ENCODE peak calls at places on chromosomes 7 and 10, in seven cellular contexts. One of them, this sample, is unnamed.
A peak's percentile ranks its signal among the peaks of the same experiment; 100 is the strongest.

GRCh38 chr10:46064269-46064817 is 18.3 kb upstream of the MSMB start:
- DNase-seq in islet precursor cell: no peak
- DNase-seq in Ammon's horn: no peak
- DNase-seq in HFF-Myc: no peak
- DNase-seq in stimulated activated CD8-positive, alpha-beta memory T cell treated with anti-CD3 and anti-CD28 coated beads, Interleukin-7, amount 100 ng/mL, for 4 hours: no peak
- DNase-seq in GM10248: no peak
- DNase-seq in stimulated activated CD4-positive, alpha-beta T cell treated with anti-CD3 and anti-CD28 coated beads, Interleukin-2, amount 100 ng/mL, for 48 hours: no peak
- DNase-seq in this sample: peak; percentile 26

GRCh38 chr10:103703941-103704919 is 151.1 kb downstream of the SH3PXD2A start:
- DNase-seq in islet precursor cell: no peak
- DNase-seq in Ammon's horn: no peak
- DNase-seq in GM10248: no peak
- DNase-seq in HFF-Myc: no peak
- DNase-seq in stimulated activated CD4-positive, alpha-beta T cell treated with anti-CD3 and anti-CD28 coated beads, Interleukin-2, amount 100 ng/mL, for 48 hours: no peak
- DNase-seq in stimulated activated CD8-positive, alpha-beta memory T cell treated with anti-CD3 and anti-CD28 coated beads, Interleukin-7, amount 100 ng/mL, for 4 hours: no peak
- DNase-seq in this sample: no peak

GRCh38 chr10:64880546-64880945 is 1359.3 kb downstream of the REEP3 start:
- DNase-seq in stimulated activated CD8-positive, alpha-beta memory T cell treated with anti-CD3 and anti-CD28 coated beads, Interleukin-7, amount 100 ng/mL, for 4 hours: no peak
- DNase-seq in HFF-Myc: no peak
- DNase-seq in islet precursor cell: no peak
- DNase-seq in Ammon's horn: no peak
- DNase-seq in GM10248: no peak
- DNase-seq in stimulated activated CD4-positive, alpha-beta T cell treated with anti-CD3 and anti-CD28 coated beads, Interleukin-2, amount 100 ng/mL, for 48 hours: no peak
- DNase-seq in this sample: no peak

GRCh38 chr7:155299539-155300202 is 2.0 kb downstream of the INSIG1 start:
- DNase-seq in GM10248: peak; percentile 45
- DNase-seq in stimulated activated CD4-positive, alpha-beta T cell treated with anti-CD3 and anti-CD28 coated beads, Interleukin-2, amount 100 ng/mL, for 48 hours: no peak
- DNase-seq in islet precursor cell: no peak
- DNase-seq in stimulated activated CD8-positive, alpha-beta memory T cell treated with anti-CD3 and anti-CD28 coated beads, Interleukin-7, amount 100 ng/mL, for 4 hours: no peak
- DNase-seq in HFF-Myc: no peak
- DNase-seq in Ammon's horn: peak; percentile 34
- DNase-seq in this sample: no peak

GRCh38 chr10:132223156-132223590 is 36.4 kb downstream of the DPYSL4 start:
- DNase-seq in GM10248: peak; percentile 90
- DNase-seq in Ammon's horn: peak; percentile 91
- DNase-seq in islet precursor cell: peak; percentile 93
- DNase-seq in stimulated activated CD8-positive, alpha-beta memory T cell treated with anti-CD3 and anti-CD28 coated beads, Interleukin-7, amount 100 ng/mL, for 4 hours: peak; percentile 24
- DNase-seq in stimulated activated CD4-positive, alpha-beta T cell treated with anti-CD3 and anti-CD28 coated beads, Interleukin-2, amount 100 ng/mL, for 48 hours: peak; percentile 62
- DNase-seq in HFF-Myc: peak; percentile 67
- DNase-seq in this sample: peak; percentile 96

GRCh38 chr7:73606801-73607691 is 17.3 kb downstream of the MLXIPL start:
- DNase-seq in islet precursor cell: peak; percentile 76
- DNase-seq in HFF-Myc: no peak
- DNase-seq in stimulated activated CD8-positive, alpha-beta memory T cell treated with anti-CD3 and anti-CD28 coated beads, Interleukin-7, amount 100 ng/mL, for 4 hours: peak; percentile 32
- DNase-seq in stimulated activated CD4-positive, alpha-beta T cell treated with anti-CD3 and anti-CD28 coated beads, Interleukin-2, amount 100 ng/mL, for 48 hours: peak; percentile 64
- DNase-seq in GM10248: peak; percentile 90
- DNase-seq in Ammon's horn: peak; percentile 54
- DNase-seq in this sample: peak; percentile 94

GRCh38 chr7:134903073-134903790 is 83.1 kb upstream of the AGBL3 start:
- DNase-seq in Ammon's horn: no peak
- DNase-seq in stimulated activated CD4-positive, alpha-beta T cell treated with anti-CD3 and anti-CD28 coated beads, Interleukin-2, amount 100 ng/mL, for 48 hours: no peak
- DNase-seq in islet precursor cell: no peak
- DNase-seq in GM10248: no peak
- DNase-seq in HFF-Myc: no peak
- DNase-seq in stimulated activated CD8-positive, alpha-beta memory T cell treated with anti-CD3 and anti-CD28 coated beads, Interleukin-7, amount 100 ng/mL, for 4 hours: no peak
- DNase-seq in this sample: no peak

GRCh38 chr10:97319671-97320479 is 804 bp downstream of the FRAT1 start:
- DNase-seq in stimulated activated CD4-positive, alpha-beta T cell treated with anti-CD3 and anti-CD28 coated beads, Interleukin-2, amount 100 ng/mL, for 48 hours: peak; percentile 51
- DNase-seq in stimulated activated CD8-positive, alpha-beta memory T cell treated with anti-CD3 and anti-CD28 coated beads, Interleukin-7, amount 100 ng/mL, for 4 hours: peak; percentile 29
- DNase-seq in islet precursor cell: peak; percentile 82
- DNase-seq in GM10248: peak; percentile 50
- DNase-seq in Ammon's horn: peak; percentile 65
- DNase-seq in HFF-Myc: no peak
- DNase-seq in this sample: peak; percentile 90

GRCh38 chr7:37705976-37706375 is 22.4 kb downstream of the GPR141 start:
- DNase-seq in HFF-Myc: no peak
- DNase-seq in islet precursor cell: no peak
- DNase-seq in stimulated activated CD8-positive, alpha-beta memory T cell treated with anti-CD3 and anti-CD28 coated beads, Interleukin-7, amount 100 ng/mL, for 4 hours: no peak
- DNase-seq in Ammon's horn: no peak
- DNase-seq in stimulated activated CD4-positive, alpha-beta T cell treated with anti-CD3 and anti-CD28 coated beads, Interleukin-2, amount 100 ng/mL, for 48 hours: no peak
- DNase-seq in GM10248: no peak
- DNase-seq in this sample: no peak

GRCh38 chr10:33900591-33900990 is 566.1 kb upstream of the NRP1 start:
- DNase-seq in HFF-Myc: no peak
- DNase-seq in stimulated activated CD8-positive, alpha-beta memory T cell treated with anti-CD3 and anti-CD28 coated beads, Interleukin-7, amount 100 ng/mL, for 4 hours: no peak
- DNase-seq in GM10248: no peak
- DNase-seq in Ammon's horn: peak; percentile 6
- DNase-seq in islet precursor cell: no peak
- DNase-seq in stimulated activated CD4-positive, alpha-beta T cell treated with anti-CD3 and anti-CD28 coated beads, Interleukin-2, amount 100 ng/mL, for 48 hours: no peak
- DNase-seq in this sample: no peak

GRCh38 chr7:44279731-44280505 is 45.5 kb downstream of the CAMK2B start:
- DNase-seq in stimulated activated CD8-positive, alpha-beta memory T cell treated with anti-CD3 and anti-CD28 coated beads, Interleukin-7, amount 100 ng/mL, for 4 hours: no peak
- DNase-seq in Ammon's horn: no peak
- DNase-seq in HFF-Myc: no peak
- DNase-seq in GM10248: no peak
- DNase-seq in stimulated activated CD4-positive, alpha-beta T cell treated with anti-CD3 and anti-CD28 coated beads, Interleukin-2, amount 100 ng/mL, for 48 hours: no peak
- DNase-seq in islet precursor cell: peak; percentile 42
- DNase-seq in this sample: peak; percentile 40

GRCh38 chr7:157689269-157690057 is 352.7 kb downstream of the DNAJB6 start:
- DNase-seq in Ammon's horn: no peak
- DNase-seq in islet precursor cell: peak; percentile 48
- DNase-seq in HFF-Myc: no peak
- DNase-seq in GM10248: no peak
- DNase-seq in stimulated activated CD8-positive, alpha-beta memory T cell treated with anti-CD3 and anti-CD28 coated beads, Interleukin-7, amount 100 ng/mL, for 4 hours: no peak
- DNase-seq in stimulated activated CD4-positive, alpha-beta T cell treated with anti-CD3 and anti-CD28 coated beads, Interleukin-2, amount 100 ng/mL, for 48 hours: no peak
- DNase-seq in this sample: no peak

GRCh38 chr7:39539816-39540215 is 26.4 kb upstream of the YAE1 start:
- DNase-seq in stimulated activated CD4-positive, alpha-beta T cell treated with anti-CD3 and anti-CD28 coated beads, Interleukin-2, amount 100 ng/mL, for 48 hours: no peak
- DNase-seq in Ammon's horn: no peak
- DNase-seq in islet precursor cell: no peak
- DNase-seq in GM10248: no peak
- DNase-seq in stimulated activated CD8-positive, alpha-beta memory T cell treated with anti-CD3 and anti-CD28 coated beads, Interleukin-7, amount 100 ng/mL, for 4 hours: no peak
- DNase-seq in HFF-Myc: no peak
- DNase-seq in this sample: peak; percentile 58

GRCh38 chr7:102859084-102859798 is 53.6 kb upstream of the LRRC17 start:
- DNase-seq in islet precursor cell: no peak
- DNase-seq in stimulated activated CD8-positive, alpha-beta memory T cell treated with anti-CD3 and anti-CD28 coated beads, Interleukin-7, amount 100 ng/mL, for 4 hours: no peak
- DNase-seq in GM10248: no peak
- DNase-seq in Ammon's horn: no peak
- DNase-seq in HFF-Myc: no peak
- DNase-seq in stimulated activated CD4-positive, alpha-beta T cell treated with anti-CD3 and anti-CD28 coated beads, Interleukin-2, amount 100 ng/mL, for 48 hours: no peak
- DNase-seq in this sample: no peak

GRCh38 chr7:40747856-40748255 is 613.1 kb downstream of the SUGCT start:
- DNase-seq in Ammon's horn: no peak
- DNase-seq in GM10248: no peak
- DNase-seq in islet precursor cell: no peak
- DNase-seq in HFF-Myc: no peak
- DNase-seq in stimulated activated CD8-positive, alpha-beta memory T cell treated with anti-CD3 and anti-CD28 coated beads, Interleukin-7, amount 100 ng/mL, for 4 hours: no peak
- DNase-seq in stimulated activated CD4-positive, alpha-beta T cell treated with anti-CD3 and anti-CD28 coated beads, Interleukin-2, amount 100 ng/mL, for 48 hours: no peak
- DNase-seq in this sample: no peak

GRCh38 chr10:86868353-86868752 is 89.1 kb downstream of the MMRN2 start:
- DNase-seq in stimulated activated CD8-positive, alpha-beta memory T cell treated with anti-CD3 and anti-CD28 coated beads, Interleukin-7, amount 100 ng/mL, for 4 hours: no peak
- DNase-seq in GM10248: no peak
- DNase-seq in HFF-Myc: no peak
- DNase-seq in islet precursor cell: peak; percentile 95
- DNase-seq in Ammon's horn: peak; percentile 57
- DNase-seq in stimulated activated CD4-positive, alpha-beta T cell treated with anti-CD3 and anti-CD28 coated beads, Interleukin-2, amount 100 ng/mL, for 48 hours: no peak
- DNase-seq in this sample: peak; percentile 94

GRCh38 chr10:27857616-27858015 is 112.0 kb upstream of the MKX start:
- DNase-seq in islet precursor cell: no peak
- DNase-seq in stimulated activated CD4-positive, alpha-beta T cell treated with anti-CD3 and anti-CD28 coated beads, Interleukin-2, amount 100 ng/mL, for 48 hours: no peak
- DNase-seq in GM10248: no peak
- DNase-seq in Ammon's horn: no peak
- DNase-seq in HFF-Myc: no peak
- DNase-seq in stimulated activated CD8-positive, alpha-beta memory T cell treated with anti-CD3 and anti-CD28 coated beads, Interleukin-7, amount 100 ng/mL, for 4 hours: no peak
- DNase-seq in this sample: no peak

GRCh38 chr10:61464461-61465215 is 11.5 kb upstream of the TMEM26 start:
- DNase-seq in GM10248: no peak
- DNase-seq in stimulated activated CD4-positive, alpha-beta T cell treated with anti-CD3 and anti-CD28 coated beads, Interleukin-2, amount 100 ng/mL, for 48 hours: no peak
- DNase-seq in Ammon's horn: peak; percentile 31
- DNase-seq in stimulated activated CD8-positive, alpha-beta memory T cell treated with anti-CD3 and anti-CD28 coated beads, Interleukin-7, amount 100 ng/mL, for 4 hours: no peak
- DNase-seq in islet precursor cell: no peak
- DNase-seq in HFF-Myc: no peak
- DNase-seq in this sample: no peak

GRCh38 chr10:43867667-43868361 is 219.1 kb upstream of the ZNF32 start:
- DNase-seq in HFF-Myc: no peak
- DNase-seq in GM10248: no peak
- DNase-seq in islet precursor cell: peak; percentile 57
- DNase-seq in stimulated activated CD8-positive, alpha-beta memory T cell treated with anti-CD3 and anti-CD28 coated beads, Interleukin-7, amount 100 ng/mL, for 4 hours: no peak
- DNase-seq in Ammon's horn: no peak
- DNase-seq in stimulated activated CD4-positive, alpha-beta T cell treated with anti-CD3 and anti-CD28 coated beads, Interleukin-2, amount 100 ng/mL, for 48 hours: no peak
- DNase-seq in this sample: peak; percentile 36

GRCh38 chr10:63054889-63055606 is 78.1 kb upstream of the NRBF2 start:
- DNase-seq in stimulated activated CD8-positive, alpha-beta memory T cell treated with anti-CD3 and anti-CD28 coated beads, Interleukin-7, amount 100 ng/mL, for 4 hours: no peak
- DNase-seq in islet precursor cell: no peak
- DNase-seq in Ammon's horn: no peak
- DNase-seq in stimulated activated CD4-positive, alpha-beta T cell treated with anti-CD3 and anti-CD28 coated beads, Interleukin-2, amount 100 ng/mL, for 48 hours: no peak
- DNase-seq in HFF-Myc: no peak
- DNase-seq in GM10248: no peak
- DNase-seq in this sample: no peak

GRCh38 chr7:16719699-16720098 is 33.9 kb upstream of the TSPAN13 start:
- DNase-seq in GM10248: no peak
- DNase-seq in stimulated activated CD4-positive, alpha-beta T cell treated with anti-CD3 and anti-CD28 coated beads, Interleukin-2, amount 100 ng/mL, for 48 hours: no peak
- DNase-seq in HFF-Myc: no peak
- DNase-seq in Ammon's horn: no peak
- DNase-seq in stimulated activated CD8-positive, alpha-beta memory T cell treated with anti-CD3 and anti-CD28 coated beads, Interleukin-7, amount 100 ng/mL, for 4 hours: no peak
- DNase-seq in islet precursor cell: no peak
- DNase-seq in this sample: no peak

GRCh38 chr10:80473692-80474596 is 19.8 kb downstream of the TSPAN14 start:
- DNase-seq in Ammon's horn: no peak
- DNase-seq in stimulated activated CD8-positive, alpha-beta memory T cell treated with anti-CD3 and anti-CD28 coated beads, Interleukin-7, amount 100 ng/mL, for 4 hours: no peak
- DNase-seq in islet precursor cell: peak; percentile 74
- DNase-seq in HFF-Myc: no peak
- DNase-seq in stimulated activated CD4-positive, alpha-beta T cell treated with anti-CD3 and anti-CD28 coated beads, Interleukin-2, amount 100 ng/mL, for 48 hours: no peak
- DNase-seq in GM10248: no peak
- DNase-seq in this sample: no peak

GRCh38 chr10:55351431-55351830 is 550.4 kb upstream of the PCDH15 start:
- DNase-seq in stimulated activated CD4-positive, alpha-beta T cell treated with anti-CD3 and anti-CD28 coated beads, Interleukin-2, amount 100 ng/mL, for 48 hours: no peak
- DNase-seq in islet precursor cell: no peak
- DNase-seq in stimulated activated CD8-positive, alpha-beta memory T cell treated with anti-CD3 and anti-CD28 coated beads, Interleukin-7, amount 100 ng/mL, for 4 hours: no peak
- DNase-seq in HFF-Myc: no peak
- DNase-seq in Ammon's horn: no peak
- DNase-seq in GM10248: no peak
- DNase-seq in this sample: no peak